ENCODE peak calls at places on chromosomes 4 and X, in five cellular contexts. K, U, I, W and J are unnamed samples.

GRCh38 chrX:48575642-48576041 is 1.4 kb downstream of the RBM3 start:
- DNase-seq in K (no peak), U (no peak), W (no peak), I (no peak), J (no peak)

GRCh38 chr4:78616046-78616498 is 64.5 kb downstream of the ANXA3 start:
- DNase-seq in U (peak), W (no peak), I (no peak), K (peak), J (no peak)

GRCh38 chr4:78057600-78058560 is 757 bp downstream of the FRAS1 start:
- DNase-seq in K (no peak), W (no peak), U (peak), I (peak), J (no peak)

GRCh38 chr4:38254825-38255224 is 294.6 kb downstream of the PTTG2 start:
- DNase-seq in U (no peak), K (no peak), W (no peak), I (no peak), J (no peak)

GRCh38 chrX:96909291-96909690 is 25.6 kb downstream of the RPA4 start:
- DNase-seq in K (no peak), I (no peak), U (peak), W (no peak), J (no peak)

GRCh38 chrX:110733166-110733565 is 62.5 kb downstream of the CHRDL1 start:
- DNase-seq in W (no peak), U (peak), K (no peak), I (no peak), J (no peak)

GRCh38 chrX:52556741-52557140 is 39.9 kb upstream of the XAGE1B start:
- DNase-seq in U (no peak), K (no peak), W (no peak), I (no peak), J (no peak)

GRCh38 chr4:10077492-10078335 is 38.9 kb downstream of the WDR1 start:
- DNase-seq in K (no peak), U (no peak), I (peak), W (no peak), J (no peak)

GRCh38 chr4:149897784-149898183 is 82.1 kb upstream of the IQCM start:
- DNase-seq in U (peak), I (no peak), K (no peak), W (no peak), J (no peak)

GRCh38 chr4:78464265-78464664 is 87.3 kb upstream of the ANXA3 start:
- DNase-seq in K (no peak), W (no peak), U (no peak), I (no peak), J (no peak)

GRCh38 chr4:186203391-186203802 is 12.0 kb downstream of the CYP4V2 start:
- DNase-seq in W (no peak), U (no peak), K (no peak), I (no peak), J (no peak)

GRCh38 chr4:186201535-186202230 is 10.3 kb downstream of the CYP4V2 start:
- DNase-seq in I (no peak), U (no peak), K (no peak), W (no peak), J (no peak)

GRCh38 chr4:186202490-186203140 is 11.2 kb downstream of the CYP4V2 start:
- DNase-seq in K (no peak), W (no peak), U (no peak), I (no peak), J (no peak)

GRCh38 chr4:186204103-186204559 is 12.8 kb downstream of the CYP4V2 start:
- DNase-seq in K (no peak), W (no peak), I (no peak), U (peak), J (no peak)

GRCh38 chr4:186204611-186205144 is 13.3 kb downstream of the CYP4V2 start:
- DNase-seq in I (peak), U (no peak), W (no peak), K (no peak), J (no peak)
- H3K4me3 ChIP-seq in I (no peak), U (peak), W (no peak), K (peak), J (no peak)

DNA sequence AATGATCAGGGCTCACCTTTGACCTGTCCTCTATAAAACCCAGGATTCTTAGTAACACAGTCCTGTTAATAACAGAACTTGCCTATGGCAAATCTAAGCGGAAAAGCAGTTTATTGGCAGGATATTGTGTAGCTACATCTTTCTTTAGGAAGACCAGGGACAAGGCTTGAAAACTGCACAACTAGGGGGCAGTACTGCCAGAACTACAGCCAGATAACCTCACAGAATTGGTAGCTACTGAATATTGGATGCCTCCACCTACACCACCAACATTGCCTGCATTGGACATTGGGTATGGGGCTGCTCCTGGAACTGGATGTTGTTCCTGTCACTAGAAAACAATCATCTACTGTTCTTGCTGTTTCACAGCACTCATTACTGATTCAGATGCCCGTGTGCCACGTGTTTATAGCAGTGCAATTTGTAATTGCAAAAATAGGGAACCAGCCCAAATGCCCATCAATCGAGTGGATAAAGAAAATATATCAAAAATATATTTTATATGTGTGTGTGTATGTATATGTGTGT is 47.4 kb downstream of the REPS2 start:
- DNase-seq in U (no peak), I (no peak), W (no peak), K (no peak), J (no peak)
- TF ChIP-seq CTCF in U (no peak), I (no peak), W (no peak), K (no peak), J (peak)

GRCh38 chrX:79162076-79162475 is 17.6 kb downstream of the GPR174 start:
- DNase-seq in W (no peak), K (no peak), I (no peak), U (no peak), J (no peak)

GRCh38 chrX:79161655-79162054 is 17.2 kb downstream of the GPR174 start:
- DNase-seq in K (no peak), W (no peak), U (no peak), I (no peak), J (no peak)

GRCh38 chrX:79169484-79169883 is 25.0 kb downstream of the GPR174 start:
- DNase-seq in I (no peak), K (no peak), W (no peak), U (no peak), J (no peak)

GRCh38 chrX:79170632-79171031 is 26.1 kb downstream of the GPR174 start:
- DNase-seq in I (no peak), U (no peak), K (no peak), W (no peak), J (no peak)

DNA sequence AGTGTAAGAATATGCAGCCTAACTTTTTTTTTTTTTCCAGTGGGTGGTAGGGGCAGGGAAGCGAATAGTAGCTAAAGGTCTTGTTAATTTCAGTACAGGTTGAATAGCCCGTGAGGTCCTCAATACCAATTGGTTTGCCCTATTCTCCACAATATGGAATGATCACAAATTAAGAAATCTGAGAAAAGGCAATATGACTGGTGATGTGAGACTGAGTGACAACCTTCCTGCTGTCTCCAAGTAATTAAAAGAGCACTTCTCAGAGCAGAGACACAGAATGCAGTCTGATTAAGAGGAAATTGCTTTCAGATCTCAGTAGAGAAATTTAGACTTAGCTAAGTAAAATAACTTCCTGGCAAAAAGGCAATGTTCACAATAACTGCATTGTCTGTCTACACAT is 22.9 kb downstream of the GPR174 start:
- DNase-seq in U (no peak), K (no peak), W (no peak), I (no peak), J (no peak)
- H3K4me3 ChIP-seq in U (no peak), K (no peak), W (no peak), I (no peak), J (no peak)

GRCh38 chr4:147799986-147800555 is 68.2 kb downstream of the ARHGAP10 start:
- DNase-seq in U (peak), W (no peak), K (no peak), I (no peak), J (no peak)
- TF ChIP-seq CTCF in U (no peak), W (no peak), K (no peak), I (no peak), J (no peak)

DNA sequence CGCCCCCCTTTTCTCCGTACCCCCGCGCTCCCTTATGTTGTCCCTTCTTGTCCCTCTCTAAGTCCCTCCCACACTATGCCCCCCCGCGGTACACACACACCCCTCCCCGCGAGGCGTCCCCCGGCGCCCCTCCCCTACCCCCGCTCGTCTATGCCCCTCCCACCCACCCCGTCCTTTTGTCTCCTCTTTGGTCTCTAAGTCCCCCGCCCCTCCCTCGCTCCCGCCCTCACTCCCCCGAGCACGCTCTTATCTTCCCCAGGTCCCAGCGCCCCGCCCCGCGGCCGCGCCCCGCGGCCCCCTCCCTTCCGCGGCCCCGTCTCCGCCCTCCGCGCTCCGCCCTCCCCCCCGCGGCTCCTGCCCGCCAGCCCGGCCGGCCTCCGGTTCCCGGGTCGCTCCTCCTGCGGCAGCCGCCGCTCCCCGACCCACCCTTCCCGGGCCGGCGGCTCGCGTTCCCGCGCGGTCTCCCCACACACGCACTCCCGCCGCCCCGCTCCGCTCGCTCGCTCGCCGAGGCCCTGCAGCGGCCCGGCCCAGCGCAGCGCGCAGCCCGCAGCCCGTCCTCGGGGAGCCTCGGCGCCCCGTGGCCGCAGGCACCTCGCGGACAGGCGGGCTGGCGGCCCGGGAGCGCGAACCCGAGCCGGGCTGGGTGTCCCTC is 26.3 kb downstream of the UTP14A start:
- DNase-seq in K (peak), W (peak), U (peak), I (peak), J (peak)
- H3K4me3 ChIP-seq in K (peak), W (peak), U (peak), I (peak), J (peak)

DNA sequence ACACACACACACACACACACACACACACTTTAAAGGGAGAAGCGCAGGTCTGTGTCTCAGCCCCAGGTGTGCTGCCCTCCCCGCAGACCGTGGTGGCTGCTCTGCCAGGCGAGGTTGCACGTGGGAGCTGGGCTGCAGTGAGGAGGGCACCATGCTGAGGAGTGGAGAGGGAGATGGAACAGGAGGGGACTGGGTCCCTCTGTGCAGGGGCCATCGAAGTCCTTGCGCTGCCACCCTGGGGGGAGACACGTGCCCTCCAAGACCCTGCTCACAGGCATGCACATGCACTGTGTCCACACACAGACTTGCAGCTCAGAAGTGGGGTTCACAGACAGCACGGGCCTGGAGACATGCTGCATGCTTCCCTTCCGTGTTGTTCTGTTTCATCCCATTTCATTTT is 65.5 kb upstream of the HGFAC start:
- DNase-seq in I (peak), W (no peak), K (no peak), U (no peak), J (no peak)
- TF ChIP-seq CTCF in I (no peak), W (no peak), K (no peak), U (no peak), J (no peak)

GRCh38 chr4:984336-985054 is 2.3 kb upstream of the IDUA start:
- DNase-seq in I (peak), W (no peak), U (no peak), K (no peak), J (no peak)
- H3K4me3 ChIP-seq in I (peak), W (peak), U (no peak), K (peak), J (no peak)

GRCh38 chr4:76697129-76697803 is 200.7 kb downstream of the SOWAHB start:
- DNase-seq in U (no peak), I (no peak), K (no peak), W (no peak), J (no peak)
- TF ChIP-seq CTCF in U (no peak), I (no peak), K (no peak), W (no peak), J (no peak)